ENCODE peak calls at places on chromosomes 6 and 20, in six cellular contexts. One of them, this sample, is unnamed.

GRCh38 chr6:56374841-56375369 is 127.5 kb upstream of the COL21A1 start:
- DNase-seq in tibial nerve: peak; percentile 60
- DNase-seq in right lobe of liver: no peak
- DNase-seq in DND-41: no peak
- DNase-seq in breast epithelium: no peak
- DNase-seq in CD4-positive, CD25-positive, alpha-beta regulatory T cell: no peak
- DNase-seq in this sample: no peak

GRCh38 chr20:47252879-47253307 is 103.6 kb downstream of the ZMYND8 start:
- DNase-seq in tibial nerve: no peak
- DNase-seq in right lobe of liver: peak; percentile 68
- DNase-seq in DND-41: no peak
- DNase-seq in breast epithelium: no peak
- DNase-seq in CD4-positive, CD25-positive, alpha-beta regulatory T cell: no peak
- DNase-seq in this sample: no peak

GRCh38 chr20:48285656-48286055 is 500.4 kb upstream of the SULF2 start:
- DNase-seq in tibial nerve: no peak
- DNase-seq in right lobe of liver: no peak
- DNase-seq in DND-41: no peak
- DNase-seq in breast epithelium: no peak
- DNase-seq in CD4-positive, CD25-positive, alpha-beta regulatory T cell: no peak
- DNase-seq in this sample: no peak

GRCh38 chr20:46784450-46785127 is 75.1 kb downstream of the SLC2A10 start:
- DNase-seq in tibial nerve: peak; percentile 40
- DNase-seq in right lobe of liver: no peak
- DNase-seq in DND-41: no peak
- DNase-seq in breast epithelium: no peak
- DNase-seq in CD4-positive, CD25-positive, alpha-beta regulatory T cell: no peak
- DNase-seq in this sample: no peak

GRCh38 chr20:50312682-50313187 is 122.1 kb downstream of the CEBPB start:
- DNase-seq in tibial nerve: peak; percentile 68
- DNase-seq in right lobe of liver: peak; percentile 81
- DNase-seq in DND-41: no peak
- DNase-seq in breast epithelium: peak; percentile 95
- DNase-seq in CD4-positive, CD25-positive, alpha-beta regulatory T cell: no peak
- DNase-seq in this sample: peak; percentile 84

GRCh38 chr6:159343709-159344108 is 174.5 kb downstream of the FNDC1 start:
- DNase-seq in tibial nerve: no peak
- DNase-seq in right lobe of liver: no peak
- DNase-seq in DND-41: no peak
- DNase-seq in breast epithelium: no peak
- DNase-seq in CD4-positive, CD25-positive, alpha-beta regulatory T cell: no peak
- DNase-seq in this sample: no peak

GRCh38 chr6:106547961-106548453 is 81.3 kb downstream of the RTN4IP1 start:
- DNase-seq in tibial nerve: no peak
- DNase-seq in right lobe of liver: no peak
- DNase-seq in DND-41: no peak
- DNase-seq in breast epithelium: no peak
- DNase-seq in CD4-positive, CD25-positive, alpha-beta regulatory T cell: peak; percentile 35
- DNase-seq in this sample: no peak

GRCh38 chr6:41707565-41708200 is 27.7 kb downstream of the TFEB start:
- DNase-seq in tibial nerve: no peak
- DNase-seq in right lobe of liver: peak; percentile 63
- DNase-seq in DND-41: peak; percentile 82
- DNase-seq in breast epithelium: peak; percentile 46
- DNase-seq in CD4-positive, CD25-positive, alpha-beta regulatory T cell: peak; percentile 74
- DNase-seq in this sample: no peak

GRCh38 chr6:125363360-125364121 is 61.8 kb upstream of the HDDC2 start:
- DNase-seq in tibial nerve: peak; percentile 57
- DNase-seq in right lobe of liver: peak; percentile 59
- DNase-seq in DND-41: no peak
- DNase-seq in breast epithelium: peak; percentile 31
- DNase-seq in CD4-positive, CD25-positive, alpha-beta regulatory T cell: no peak
- DNase-seq in this sample: peak; percentile 66

GRCh38 chr6:72350256-72350875 is 271.5 kb upstream of the KCNQ5 start:
- DNase-seq in tibial nerve: no peak
- DNase-seq in right lobe of liver: no peak
- DNase-seq in DND-41: no peak
- DNase-seq in breast epithelium: no peak
- DNase-seq in CD4-positive, CD25-positive, alpha-beta regulatory T cell: no peak
- DNase-seq in this sample: no peak

GRCh38 chr6:28137458-28138020 is 4.1 kb upstream of the ZKSCAN8 start:
- DNase-seq in tibial nerve: no peak
- DNase-seq in right lobe of liver: no peak
- DNase-seq in DND-41: peak; percentile 13
- DNase-seq in breast epithelium: no peak
- DNase-seq in CD4-positive, CD25-positive, alpha-beta regulatory T cell: peak; percentile 61
- DNase-seq in this sample: no peak

GRCh38 chr20:297925-298754 is 770 bp downstream of the ZCCHC3 start:
- DNase-seq in tibial nerve: peak; percentile 34
- DNase-seq in right lobe of liver: peak; percentile 82
- DNase-seq in DND-41: peak; percentile 60
- DNase-seq in breast epithelium: peak; percentile 50
- DNase-seq in CD4-positive, CD25-positive, alpha-beta regulatory T cell: peak; percentile 79
- DNase-seq in this sample: peak; percentile 67

GRCh38 chr6:92688328-92688727 is 731.0 kb downstream of the EPHA7 start:
- DNase-seq in tibial nerve: peak; percentile 8
- DNase-seq in right lobe of liver: no peak
- DNase-seq in DND-41: no peak
- DNase-seq in breast epithelium: no peak
- DNase-seq in CD4-positive, CD25-positive, alpha-beta regulatory T cell: no peak
- DNase-seq in this sample: peak; percentile 12

GRCh38 chr6:110491644-110492317 is 15.4 kb upstream of the SLC22A16 start:
- DNase-seq in tibial nerve: no peak
- DNase-seq in right lobe of liver: no peak
- DNase-seq in DND-41: no peak
- DNase-seq in breast epithelium: no peak
- DNase-seq in CD4-positive, CD25-positive, alpha-beta regulatory T cell: no peak
- DNase-seq in this sample: no peak

GRCh38 chr6:44219053-44219814 is 2.5 kb downstream of the MYMX start:
- DNase-seq in tibial nerve: peak; percentile 75
- DNase-seq in right lobe of liver: peak; percentile 89
- DNase-seq in DND-41: peak; percentile 66
- DNase-seq in breast epithelium: peak; percentile 75
- DNase-seq in CD4-positive, CD25-positive, alpha-beta regulatory T cell: no peak
- DNase-seq in this sample: peak; percentile 87

GRCh38 chr6:79604583-79605037 is 26.5 kb upstream of the SH3BGRL2 start:
- DNase-seq in tibial nerve: no peak
- DNase-seq in right lobe of liver: no peak
- DNase-seq in DND-41: no peak
- DNase-seq in breast epithelium: no peak
- DNase-seq in CD4-positive, CD25-positive, alpha-beta regulatory T cell: no peak
- DNase-seq in this sample: no peak

GRCh38 chr6:148166339-148166949 is 176.2 kb upstream of the SASH1 start:
- DNase-seq in tibial nerve: peak; percentile 42
- DNase-seq in right lobe of liver: no peak
- DNase-seq in DND-41: no peak
- DNase-seq in breast epithelium: no peak
- DNase-seq in CD4-positive, CD25-positive, alpha-beta regulatory T cell: peak; percentile 41
- DNase-seq in this sample: no peak

GRCh38 chr6:142946924-142947701 is 2.1 kb upstream of the HIVEP2 start:
- DNase-seq in tibial nerve: peak; percentile 70
- DNase-seq in right lobe of liver: peak; percentile 96
- DNase-seq in DND-41: peak; percentile 25
- DNase-seq in breast epithelium: peak; percentile 77
- DNase-seq in CD4-positive, CD25-positive, alpha-beta regulatory T cell: peak; percentile 68
- DNase-seq in this sample: peak; percentile 94

GRCh38 chr20:4087923-4088322 is 72.6 kb upstream of the RNF24 start:
- DNase-seq in tibial nerve: no peak
- DNase-seq in right lobe of liver: no peak
- DNase-seq in DND-41: no peak
- DNase-seq in breast epithelium: no peak
- DNase-seq in CD4-positive, CD25-positive, alpha-beta regulatory T cell: no peak
- DNase-seq in this sample: no peak

GRCh38 chr6:147248859-147249258 is 44.6 kb downstream of the STXBP5 start:
- DNase-seq in tibial nerve: no peak
- DNase-seq in right lobe of liver: no peak
- DNase-seq in DND-41: no peak
- DNase-seq in breast epithelium: no peak
- DNase-seq in CD4-positive, CD25-positive, alpha-beta regulatory T cell: no peak
- DNase-seq in this sample: no peak

GRCh38 chr6:130460934-130461333 is 95.1 kb downstream of the TMEM200A start:
- DNase-seq in tibial nerve: no peak
- DNase-seq in right lobe of liver: no peak
- DNase-seq in DND-41: no peak
- DNase-seq in breast epithelium: no peak
- DNase-seq in CD4-positive, CD25-positive, alpha-beta regulatory T cell: no peak
- DNase-seq in this sample: no peak

GRCh38 chr6:158103228-158103627 is 64.8 kb downstream of the SERAC1 start:
- DNase-seq in tibial nerve: no peak
- DNase-seq in right lobe of liver: no peak
- DNase-seq in DND-41: no peak
- DNase-seq in breast epithelium: no peak
- DNase-seq in CD4-positive, CD25-positive, alpha-beta regulatory T cell: no peak
- DNase-seq in this sample: no peak

GRCh38 chr6:150929403-150929802 is 63.9 kb downstream of the MTHFD1L start:
- DNase-seq in tibial nerve: no peak
- DNase-seq in right lobe of liver: no peak
- DNase-seq in DND-41: no peak
- DNase-seq in breast epithelium: no peak
- DNase-seq in CD4-positive, CD25-positive, alpha-beta regulatory T cell: no peak
- DNase-seq in this sample: no peak

GRCh38 chr20:53926428-53927028 is 143.9 kb downstream of the BCAS1 start:
- DNase-seq in tibial nerve: no peak
- DNase-seq in right lobe of liver: no peak
- DNase-seq in DND-41: no peak
- DNase-seq in breast epithelium: no peak
- DNase-seq in CD4-positive, CD25-positive, alpha-beta regulatory T cell: peak; percentile 34
- DNase-seq in this sample: peak; percentile 39

DNA sequence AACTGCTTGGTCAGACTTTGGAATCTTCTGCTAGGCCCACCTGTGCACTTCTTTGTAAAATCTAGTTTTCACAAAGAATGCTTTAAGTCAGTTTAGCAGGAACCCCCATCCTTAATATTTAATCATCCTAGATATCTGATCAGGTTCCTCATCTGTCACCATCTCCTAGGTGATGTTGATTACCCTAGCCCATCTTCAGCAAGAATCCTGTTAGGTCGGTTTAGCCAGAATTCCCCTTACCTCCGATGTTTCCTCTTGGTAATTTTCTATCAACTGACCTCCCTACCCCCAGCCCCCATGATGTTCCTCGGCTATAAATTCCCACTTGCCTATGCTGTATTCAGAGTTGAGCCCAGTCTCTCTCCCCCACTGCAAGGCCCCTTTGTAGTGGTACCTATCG is 2.7 kb upstream of the ZNF341 start:
- DNase-seq in tibial nerve: no peak
- DNase-seq in right lobe of liver: no peak
- DNase-seq in DND-41: no peak
- DNase-seq in breast epithelium: no peak
- DNase-seq in CD4-positive, CD25-positive, alpha-beta regulatory T cell: no peak
- DNase-seq in this sample: no peak
- H3K9me3 ChIP-seq in tibial nerve: no peaks in the 10 kb centered on the region
- H3K9me3 ChIP-seq in right lobe of liver: no peaks in the 10 kb centered on the region
- H3K9me3 ChIP-seq in DND-41: no peaks in the 10 kb centered on the region
- H3K9me3 ChIP-seq in breast epithelium: no peaks in the 10 kb centered on the region
- H3K9me3 ChIP-seq in CD4-positive, CD25-positive, alpha-beta regulatory T cell: no peaks in the 10 kb centered on the region
- H3K9me3 ChIP-seq in this sample: no peaks in the 10 kb centered on the region

GRCh38 chr20:52167232-52167840 is 24.2 kb downstream of the ZFP64 start:
- DNase-seq in tibial nerve: no peak
- DNase-seq in right lobe of liver: no peak
- DNase-seq in DND-41: no peak
- DNase-seq in breast epithelium: no peak
- DNase-seq in CD4-positive, CD25-positive, alpha-beta regulatory T cell: no peak
- DNase-seq in this sample: no peak

GRCh38 chr20:52175840-52176239 is 15.7 kb downstream of the ZFP64 start:
- DNase-seq in tibial nerve: no peak
- DNase-seq in right lobe of liver: no peak
- DNase-seq in DND-41: no peak
- DNase-seq in breast epithelium: no peak
- DNase-seq in CD4-positive, CD25-positive, alpha-beta regulatory T cell: no peak
- DNase-seq in this sample: no peak

GRCh38 chr20:52171025-52171424 is 20.6 kb downstream of the ZFP64 start:
- DNase-seq in tibial nerve: no peak
- DNase-seq in right lobe of liver: no peak
- DNase-seq in DND-41: no peak
- DNase-seq in breast epithelium: no peak
- DNase-seq in CD4-positive, CD25-positive, alpha-beta regulatory T cell: no peak
- DNase-seq in this sample: no peak

GRCh38 chr20:52168116-52168515 is 23.5 kb downstream of the ZFP64 start:
- DNase-seq in tibial nerve: no peak
- DNase-seq in right lobe of liver: no peak
- DNase-seq in DND-41: no peak
- DNase-seq in breast epithelium: no peak
- DNase-seq in CD4-positive, CD25-positive, alpha-beta regulatory T cell: no peak
- DNase-seq in this sample: no peak

DNA sequence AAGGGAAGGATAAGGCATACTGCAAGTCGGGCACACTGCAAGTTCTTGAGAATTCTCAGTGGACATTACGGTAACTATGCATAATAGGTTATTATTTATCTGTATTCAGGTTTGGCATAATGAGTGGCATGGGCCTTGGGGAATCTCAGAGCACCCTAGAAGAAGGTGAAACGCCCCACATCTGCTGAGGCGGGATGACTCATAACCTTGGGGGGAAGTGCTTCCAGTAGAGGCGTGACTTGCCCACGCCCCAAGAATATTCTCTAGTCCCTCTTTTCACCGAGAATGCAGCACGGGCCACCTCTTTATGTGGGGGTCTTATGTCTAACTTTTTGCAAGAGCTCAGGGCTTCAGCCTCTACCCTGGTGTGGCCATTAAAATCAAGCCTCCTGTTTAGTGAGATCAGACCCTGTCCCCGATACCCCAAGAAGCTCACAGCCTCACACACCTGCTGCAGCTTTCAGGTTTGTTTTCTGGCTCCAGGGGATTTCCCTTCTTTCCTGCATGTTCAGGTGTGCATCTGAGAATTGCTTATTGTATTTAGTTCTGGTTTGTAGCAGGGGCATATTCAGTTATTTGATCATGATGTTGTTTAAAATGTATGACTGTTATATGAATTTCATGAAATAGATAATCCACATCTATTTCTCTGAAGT is 19.1 kb downstream of the ZFP64 start:
- DNase-seq in tibial nerve: no peak
- DNase-seq in right lobe of liver: no peak
- DNase-seq in DND-41: no peak
- DNase-seq in breast epithelium: no peak
- DNase-seq in CD4-positive, CD25-positive, alpha-beta regulatory T cell: no peak
- DNase-seq in this sample: no peak
- H3K9me3 ChIP-seq in tibial nerve: no peaks in the 10 kb centered on the region
- H3K9me3 ChIP-seq in right lobe of liver: no peaks in the 10 kb centered on the region
- H3K9me3 ChIP-seq in DND-41: no peaks in the 10 kb centered on the region
- H3K9me3 ChIP-seq in breast epithelium: no peaks in the 10 kb centered on the region
- H3K9me3 ChIP-seq in CD4-positive, CD25-positive, alpha-beta regulatory T cell: no peaks in the 10 kb centered on the region
- H3K9me3 ChIP-seq in this sample: no peaks in the 10 kb centered on the region

DNA sequence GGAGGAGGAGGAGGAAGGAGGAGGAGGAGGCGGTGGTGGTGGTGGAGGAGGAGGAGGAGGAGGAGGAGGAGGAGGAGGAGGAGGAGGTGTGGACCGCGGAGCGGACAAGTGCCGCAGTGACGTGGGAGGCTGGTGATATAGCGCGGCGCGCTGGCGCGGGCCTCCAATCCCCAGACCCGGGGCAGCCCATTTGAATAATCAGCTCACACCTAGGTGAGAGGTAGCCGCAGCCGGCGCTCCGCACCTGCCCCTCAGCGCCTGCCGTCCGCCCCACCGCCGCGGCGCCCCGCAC is 204 bp upstream of the FOXA2 start:
- DNase-seq in tibial nerve: no peak
- DNase-seq in right lobe of liver: peak; percentile 92
- DNase-seq in DND-41: no peak
- DNase-seq in breast epithelium: no peak
- DNase-seq in CD4-positive, CD25-positive, alpha-beta regulatory T cell: no peak
- DNase-seq in this sample: peak; percentile 94
- H3K9me3 ChIP-seq in tibial nerve: no peaks in the 10 kb centered on the region
- H3K9me3 ChIP-seq in right lobe of liver: no peaks in the 10 kb centered on the region
- H3K9me3 ChIP-seq in DND-41: no peaks in the 10 kb centered on the region
- H3K9me3 ChIP-seq in breast epithelium: no peaks in the 10 kb centered on the region
- H3K9me3 ChIP-seq in CD4-positive, CD25-positive, alpha-beta regulatory T cell: no peaks in the 10 kb centered on the region
- H3K9me3 ChIP-seq in this sample: no peaks in the 10 kb centered on the region

GRCh38 chr20:37454636-37455035 is 66.4 kb upstream of the NNAT start:
- DNase-seq in tibial nerve: no peak
- DNase-seq in right lobe of liver: no peak
- DNase-seq in DND-41: no peak
- DNase-seq in breast epithelium: no peak
- DNase-seq in CD4-positive, CD25-positive, alpha-beta regulatory T cell: no peak
- DNase-seq in this sample: no peak
- H3K9me3 ChIP-seq in tibial nerve: peaks cover 60% of the 10 kb centered on the region
- H3K9me3 ChIP-seq in right lobe of liver: peaks cover 5% of the 10 kb centered on the region
- H3K9me3 ChIP-seq in DND-41: peaks cover 9% of the 10 kb centered on the region
- H3K9me3 ChIP-seq in breast epithelium: peaks cover 35% of the 10 kb centered on the region
- H3K9me3 ChIP-seq in CD4-positive, CD25-positive, alpha-beta regulatory T cell: peaks cover 24% of the 10 kb centered on the region
- H3K9me3 ChIP-seq in this sample: no peaks in the 10 kb centered on the region

This sample was measured in pancreas.